ENCODE peak calls at places on chromosomes 11 and 22, in eight cellular contexts. T, Y, L, C, H, F, B and U are unnamed samples.

GRCh38 chr22:17972385-17973181 is 51.8 kb downstream of the MICAL3 start:
- DNase-seq in T (no peak), Y (peak), L (peak), C (no peak), H (peak), F (peak), B (peak), U (no peak)

GRCh38 chr11:134414036-134414731 is 2.1 kb upstream of the B3GAT1 start:
- DNase-seq in T (no peak), Y (no peak), L (peak), C (no peak), H (no peak), F (no peak), B (no peak), U (no peak)

GRCh38 chr11:9138612-9139579 is 47.5 kb upstream of the SCUBE2 start:
- DNase-seq in T (no peak), Y (peak), L (no peak), C (no peak), H (peak), F (peak), B (peak), U (no peak)

GRCh38 chr11:1043563-1044096 is 7.1 kb upstream of the MUC6 start:
- DNase-seq in T (no peak), Y (no peak), L (no peak), C (no peak), H (no peak), F (no peak), B (no peak), U (no peak)

GRCh38 chr22:44704159-44705021 is 2.4 kb downstream of the PRR5 start:
- DNase-seq in T (no peak), Y (no peak), L (no peak), C (no peak), H (no peak), F (no peak), B (no peak), U (no peak)

GRCh38 chr11:20161230-20161918 is 1.1 kb upstream of the DBX1 start:
- DNase-seq in T (peak), Y (no peak), L (peak), C (no peak), H (peak), F (no peak), B (no peak), U (no peak)

GRCh38 chr11:133386262-133386661 is 146.0 kb downstream of the OPCML start:
- DNase-seq in T (no peak), Y (no peak), L (no peak), C (no peak), H (no peak), F (no peak), B (no peak), U (no peak)

GRCh38 chr22:25375683-25376082 is 156.2 kb downstream of the CRYBB2 start:
- DNase-seq in T (no peak), Y (no peak), L (peak), C (no peak), H (no peak), F (no peak), B (no peak), U (no peak)

GRCh38 chr11:74577624-74578396 is 14.6 kb upstream of the POLD3 start:
- DNase-seq in T (no peak), Y (no peak), L (no peak), C (no peak), H (peak), F (no peak), B (no peak), U (no peak)

GRCh38 chr11:126407101-126407521 is 51.6 kb downstream of the ST3GAL4 start:
- DNase-seq in T (no peak), Y (no peak), L (no peak), C (no peak), H (no peak), F (no peak), B (no peak), U (no peak)

GRCh38 chr22:37481347-37481907 is 4.8 kb downstream of the MFNG start:
- DNase-seq in T (no peak), Y (no peak), L (no peak), C (no peak), H (no peak), F (no peak), B (no peak), U (no peak)

GRCh38 chr22:33909075-33909458 is 11.2 kb downstream of the LARGE1 start:
- DNase-seq in T (no peak), Y (peak), L (no peak), C (no peak), H (peak), F (peak), B (no peak), U (no peak)

GRCh38 chr11:19444231-19444630 is 203.5 kb upstream of the E2F8 start:
- DNase-seq in T (no peak), Y (no peak), L (no peak), C (no peak), H (peak), F (no peak), B (no peak), U (no peak)

GRCh38 chr22:42611076-42611475 is 3.6 kb downstream of the POLDIP3 start:
- DNase-seq in T (no peak), Y (no peak), L (no peak), C (no peak), H (no peak), F (no peak), B (no peak), U (no peak)

GRCh38 chr22:35749808-35750207 is 32.1 kb downstream of the APOL5 start:
- DNase-seq in T (no peak), Y (no peak), L (no peak), C (no peak), H (no peak), F (no peak), B (no peak), U (peak)

GRCh38 chr11:103608566-103608965 is 427.9 kb upstream of the DDI1 start:
- DNase-seq in T (no peak), Y (peak), L (no peak), C (no peak), H (peak), F (no peak), B (no peak), U (no peak)

GRCh38 chr11:128061321-128061871 is 526.0 kb downstream of the ETS1 start:
- DNase-seq in T (no peak), Y (no peak), L (no peak), C (no peak), H (peak), F (no peak), B (no peak), U (no peak)

GRCh38 chr11:12389676-12390075 is 12.3 kb downstream of the PARVA start:
- DNase-seq in T (no peak), Y (no peak), L (no peak), C (no peak), H (no peak), F (no peak), B (no peak), U (no peak)

GRCh38 chr11:46890665-46891064 is 27.7 kb downstream of the LRP4 start:
- DNase-seq in T (no peak), Y (no peak), L (no peak), C (no peak), H (no peak), F (no peak), B (no peak), U (no peak)

GRCh38 chr11:12409621-12410005 is 32.2 kb downstream of the PARVA start:
- DNase-seq in T (no peak), Y (no peak), L (no peak), C (no peak), H (no peak), F (no peak), B (no peak), U (no peak)

GRCh38 chr11:114180301-114181055 is 115.7 kb upstream of the NNMT start:
- DNase-seq in T (no peak), Y (no peak), L (peak), C (peak), H (no peak), F (peak), B (peak), U (no peak)
- H3K4me3 ChIP-seq in T (no peak), Y (no peak), L (no peak), C (peak), H (peak), F (no peak), B (no peak), U (no peak)

GRCh38 chr11:77384584-77384983 is 83.1 kb upstream of the GDPD4 start:
- DNase-seq in T (no peak), Y (no peak), L (no peak), C (no peak), H (no peak), F (no peak), B (no peak), U (no peak)

GRCh38 chr11:77386178-77386577 is 84.7 kb upstream of the GDPD4 start:
- DNase-seq in T (no peak), Y (no peak), L (no peak), C (no peak), H (no peak), F (no peak), B (no peak), U (no peak)

GRCh38 chr11:77379253-77379652 is 77.8 kb upstream of the GDPD4 start:
- DNase-seq in T (no peak), Y (peak), L (no peak), C (no peak), H (no peak), F (no peak), B (no peak), U (no peak)

GRCh38 chr11:77379917-77380316 is 78.4 kb upstream of the GDPD4 start:
- DNase-seq in T (no peak), Y (no peak), L (no peak), C (no peak), H (no peak), F (no peak), B (no peak), U (no peak)

DNA sequence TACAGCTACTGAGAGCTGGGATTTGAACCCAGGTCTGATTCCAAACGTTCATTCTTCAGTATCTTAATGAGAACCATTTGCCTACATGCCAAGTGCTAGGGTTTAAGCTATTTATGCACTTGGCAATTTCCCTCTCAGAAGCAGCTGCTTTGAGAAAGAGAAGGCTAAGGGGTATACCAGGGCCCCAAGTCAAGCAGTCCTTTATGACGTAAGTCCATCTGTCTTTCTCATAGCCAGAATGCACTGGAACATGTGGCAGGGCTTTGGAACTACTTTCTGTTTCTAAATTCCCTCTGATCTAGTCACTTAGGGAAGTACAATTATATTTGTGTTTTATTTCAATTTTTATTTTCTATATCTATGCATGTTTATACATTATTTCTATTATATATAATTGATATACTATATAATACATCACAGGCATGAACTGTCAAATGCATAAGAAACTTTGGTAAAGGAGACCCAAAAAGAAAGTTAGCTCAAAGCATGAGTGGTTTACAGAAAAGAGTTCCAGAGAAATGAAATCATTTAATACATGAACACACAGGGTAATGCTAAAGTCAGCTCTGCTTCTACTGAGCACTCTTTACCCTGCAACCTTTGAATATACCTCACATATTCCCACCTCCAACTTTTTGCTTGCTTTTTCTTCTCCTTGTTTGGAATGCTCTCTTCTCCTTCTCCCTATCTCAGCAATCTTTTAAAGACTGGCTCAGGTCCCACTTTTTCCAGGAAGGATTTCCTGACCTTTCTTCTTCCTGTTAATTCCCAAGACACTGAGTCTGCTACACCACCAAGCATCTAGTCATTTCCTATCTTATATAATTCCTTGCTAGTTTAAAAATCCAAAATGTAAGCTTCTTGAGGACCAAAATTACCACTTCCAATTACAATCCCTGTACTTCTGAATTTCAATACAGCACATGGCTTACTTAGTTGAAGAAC is 80.5 kb upstream of the GDPD4 start:
- DNase-seq in T (no peak), Y (no peak), L (no peak), C (no peak), H (peak), F (no peak), B (peak), U (no peak)
- H3K4me3 ChIP-seq in T (no peak), Y (no peak), L (no peak), C (no peak), H (no peak), F (no peak), B (no peak), U (no peak)

GRCh38 chr11:118715245-118715807 is 35.9 kb upstream of the TREH start:
- DNase-seq in T (no peak), Y (no peak), L (no peak), C (peak), H (peak), F (no peak), B (no peak), U (no peak)

GRCh38 chr11:118715837-118716260 is 36.4 kb upstream of the TREH start:
- DNase-seq in T (peak), Y (no peak), L (peak), C (no peak), H (peak), F (no peak), B (peak), U (no peak)

DNA sequence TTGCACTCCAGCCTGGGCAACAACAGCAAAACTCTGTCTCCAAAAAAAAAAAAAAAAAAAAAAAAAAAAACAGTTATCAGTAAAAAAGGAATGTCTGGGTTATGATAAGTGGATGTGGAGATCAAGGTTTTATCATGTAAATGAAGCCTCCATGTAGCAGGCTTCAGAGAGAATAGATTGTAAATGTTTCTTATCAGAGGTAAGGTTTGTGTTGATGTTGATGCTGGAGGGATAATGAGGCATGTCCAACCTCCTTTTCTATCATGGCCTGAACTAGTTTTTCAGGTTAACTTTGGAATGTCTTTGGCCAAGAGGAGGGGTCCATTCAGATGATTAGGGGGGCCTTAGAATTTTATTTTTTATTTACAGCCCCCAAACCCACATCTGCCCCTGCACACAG is 35.4 kb upstream of the TREH start:
- DNase-seq in T (no peak), Y (no peak), L (no peak), C (no peak), H (no peak), F (no peak), B (no peak), U (no peak)
- H3K4me3 ChIP-seq in T (no peak), Y (no peak), L (no peak), C (no peak), H (no peak), F (no peak), B (no peak), U (no peak)

DNA sequence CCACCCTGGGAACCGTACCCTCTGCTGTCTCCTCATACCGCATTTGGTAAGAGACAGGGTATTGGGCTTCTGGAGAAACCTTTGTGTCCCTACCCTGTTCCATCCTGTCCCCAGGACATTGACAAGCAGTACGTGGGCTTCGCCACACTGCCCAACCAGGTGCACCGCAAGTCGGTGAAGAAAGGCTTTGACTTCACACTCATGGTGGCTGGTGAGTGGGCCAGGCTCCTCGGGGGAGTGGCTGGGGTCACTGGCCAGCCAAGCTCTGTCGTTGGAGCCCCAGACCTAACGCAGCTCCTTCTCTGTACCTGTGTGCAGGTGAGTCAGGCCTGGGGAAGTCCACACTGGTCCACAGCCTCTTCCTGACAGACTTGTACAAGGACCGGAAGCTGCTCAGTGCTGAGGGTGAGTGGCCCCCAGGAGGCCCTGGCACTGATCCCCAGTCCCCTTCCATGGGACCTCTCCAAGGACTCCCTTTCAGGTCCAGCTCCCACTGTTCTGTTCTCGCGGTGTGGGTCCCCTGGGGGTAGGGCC is 3.8 kb upstream of the GP1BB start:
- DNase-seq in T (no peak), Y (no peak), L (no peak), C (no peak), H (no peak), F (no peak), B (no peak), U (no peak)
- H3K4me3 ChIP-seq in T (no peak), Y (no peak), L (no peak), C (peak), H (no peak), F (no peak), B (no peak), U (no peak)

GRCh38 chr11:125165664-125166346 is 1.3 kb downstream of the PKNOX2 start:
- DNase-seq in T (no peak), Y (no peak), L (peak), C (no peak), H (no peak), F (no peak), B (no peak), U (no peak)
- H3K4me3 ChIP-seq in T (peak), Y (peak), L (peak), C (peak), H (peak), F (peak), B (peak), U (peak)

GRCh38 chr11:64998141-64998540 is 1.4 kb upstream of the BATF2 start:
- DNase-seq in T (no peak), Y (no peak), L (no peak), C (no peak), H (no peak), F (peak), B (no peak), U (no peak)

GRCh38 chr11:64998690-64999431 is 2.1 kb upstream of the BATF2 start:
- DNase-seq in T (no peak), Y (no peak), L (no peak), C (no peak), H (no peak), F (peak), B (no peak), U (no peak)

GRCh38 chr11:64994318-64994717 is 2.5 kb downstream of the BATF2 start:
- DNase-seq in T (no peak), Y (no peak), L (no peak), C (no peak), H (no peak), F (no peak), B (no peak), U (no peak)

GRCh38 chr11:64996327-64996709 is 453 bp downstream of the BATF2 start:
- DNase-seq in T (no peak), Y (no peak), L (no peak), C (no peak), H (peak), F (no peak), B (no peak), U (no peak)

GRCh38 chr11:64996710-64997380 is at the start of gene BATF2:
- DNase-seq in T (peak), Y (peak), L (peak), C (peak), H (peak), F (peak), B (peak), U (no peak)
- H3K4me3 ChIP-seq in T (no peak), Y (peak), L (no peak), C (no peak), H (peak), F (no peak), B (peak), U (no peak)

DNA sequence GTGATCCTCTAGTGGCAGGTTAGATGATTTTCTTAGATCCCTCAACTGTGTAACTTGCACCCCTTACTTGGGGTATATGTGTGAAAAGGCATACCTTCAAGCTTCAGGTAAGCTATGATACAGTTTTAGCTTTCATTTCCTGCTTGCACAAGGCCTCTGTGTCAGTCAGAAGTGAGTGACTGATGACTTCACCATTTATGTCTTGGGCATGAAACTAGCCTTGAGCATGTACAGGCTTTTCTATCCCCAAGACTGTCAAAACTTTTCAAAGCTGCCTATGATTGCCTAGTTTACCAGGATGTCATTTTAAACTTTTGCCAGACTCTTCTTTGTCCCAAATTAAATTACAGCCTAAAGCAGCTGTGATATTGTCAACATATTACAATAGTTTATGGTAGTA is 286.1 kb upstream of the CNTN5 start:
- DNase-seq in T (no peak), Y (no peak), L (no peak), C (no peak), H (no peak), F (no peak), B (no peak), U (no peak)
- H3K4me3 ChIP-seq in T (no peak), Y (no peak), L (no peak), C (no peak), H (no peak), F (no peak), B (no peak), U (no peak)

GRCh38 chr11:69705901-69706787 is 2.3 kb upstream of the FGF19 start:
- DNase-seq in T (no peak), Y (no peak), L (no peak), C (no peak), H (no peak), F (no peak), B (no peak), U (no peak)
- H3K4me3 ChIP-seq in T (no peak), Y (no peak), L (no peak), C (no peak), H (no peak), F (no peak), B (no peak), U (no peak)

DNA sequence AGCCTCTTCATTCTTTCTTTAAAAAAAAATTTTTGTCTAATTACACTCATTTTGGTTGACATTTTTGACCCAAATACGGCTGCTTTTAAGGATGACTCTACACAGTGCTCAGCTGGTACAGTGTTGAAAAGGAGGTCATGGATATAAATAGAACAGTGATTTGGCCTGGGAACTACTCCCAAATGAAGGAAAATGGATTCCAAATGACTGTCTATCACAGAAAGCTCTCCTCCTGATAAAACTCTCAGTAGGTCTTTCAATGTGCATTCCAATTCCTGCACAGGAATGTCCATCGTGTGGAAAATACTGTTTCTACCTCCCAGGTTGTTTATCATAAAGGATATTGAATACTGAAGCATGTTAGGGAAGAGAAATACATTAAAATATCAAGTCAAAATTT is 232.0 kb downstream of the GUCY1A2 start:
- DNase-seq in T (no peak), Y (peak), L (no peak), C (no peak), H (peak), F (no peak), B (no peak), U (no peak)
- H3K4me3 ChIP-seq in T (no peak), Y (no peak), L (no peak), C (no peak), H (no peak), F (no peak), B (no peak), U (no peak)